ENCODE peak calls at places on chromosomes 13 and 19, in six cellular contexts. A is cardiac muscle cell, I is BJ, J is psoas muscle, C is AG10803, M is fibroblast of the aortic adventitia. E is an unnamed sample.
A peak's percentile ranks its signal among the peaks of the same experiment; 100 is the strongest.

GRCh38 chr19:678791-679388 is 2.7 kb downstream of the FSTL3 start:
- DNase-seq in A (no peak), I (no peak), J (no peak), C (no peak), M (no peak), E (no peak)

GRCh38 chr19:1168562-1168873 is 5.5 kb downstream of the SBNO2 start:
- DNase-seq in A (no peak), I (no peak), J (no peak), C (no peak), M (no peak), E (no peak)

GRCh38 chr19:43457809-43458208 is 7.6 kb downstream of the LYPD3 start:
- DNase-seq in A (no peak), I (no peak), J (no peak), C (no peak), M (no peak), E (no peak)

GRCh38 chr13:73290844-73291243 is 232.0 kb downstream of the KLF5 start:
- DNase-seq in A (no peak), I (no peak), J (no peak), C (no peak), M (no peak), E (no peak)

GRCh38 chr19:10112037-10112751 is 701 bp downstream of the P2RY11 start:
- DNase-seq in A (peak; percentile 24), I (no peak), J (no peak), C (peak; percentile 37), M (no peak), E (no peak)

GRCh38 chr13:49444517-49445395 is 682 bp downstream of the SETDB2 start:
- DNase-seq in A (peak; percentile 50), I (peak; percentile 51), J (no peak), C (peak; percentile 88), M (peak; percentile 52), E (peak; percentile 69)

GRCh38 chr13:107574517-107575215 is 640.7 kb downstream of the LIG4 start:
- DNase-seq in A (peak; percentile 26), I (no peak), J (no peak), C (no peak), M (peak; percentile 4), E (no peak)

GRCh38 chr19:33840382-33840781 is 43.7 kb downstream of the KCTD15 start:
- DNase-seq in A (no peak), I (no peak), J (no peak), C (no peak), M (no peak), E (no peak)

GRCh38 chr13:73556902-73557301 is 498.1 kb downstream of the KLF5 start:
- DNase-seq in A (peak; percentile 6), I (no peak), J (no peak), C (no peak), M (no peak), E (peak; percentile 25)

GRCh38 chr13:45411226-45411625 is 6.9 kb downstream of the SLC25A30 start:
- DNase-seq in A (no peak), I (no peak), J (no peak), C (no peak), M (no peak), E (no peak)

GRCh38 chr13:33494596-33495214 is 209.2 kb upstream of the STARD13 start:
- DNase-seq in A (peak; percentile 96), I (peak; percentile 46), J (no peak), C (peak; percentile 77), M (peak; percentile 97), E (peak; percentile 91)

GRCh38 chr13:61728468-61728867 is 312.8 kb upstream of the PCDH20 start:
- DNase-seq in A (peak; percentile 71), I (no peak), J (no peak), C (peak; percentile 42), M (peak; percentile 0), E (peak; percentile 42)

GRCh38 chr13:67416047-67416925 is 186.2 kb upstream of the PCDH9 start:
- DNase-seq in A (peak; percentile 64), I (no peak), J (no peak), C (peak; percentile 1), M (peak; percentile 22), E (no peak)

GRCh38 chr19:12777217-12778019 is 2.1 kb upstream of the HOOK2 start:
- DNase-seq in A (peak; percentile 84), I (no peak), J (peak; percentile 84), C (peak; percentile 66), M (peak; percentile 80), E (no peak)

GRCh38 chr19:18776288-18776594 is 14.9 kb downstream of the COMP start:
- DNase-seq in A (peak; percentile 50), I (no peak), J (no peak), C (peak; percentile 51), M (peak; percentile 52), E (peak; percentile 37)

GRCh38 chr19:53102701-53103140 is 501 bp downstream of the ZNF160 start:
- DNase-seq in A (peak; percentile 54), I (no peak), J (peak; percentile 39), C (peak; percentile 53), M (peak; percentile 27), E (no peak)

GRCh38 chr13:73190477-73190876 is 131.7 kb downstream of the KLF5 start:
- DNase-seq in A (no peak), I (no peak), J (no peak), C (no peak), M (no peak), E (no peak)

GRCh38 chr19:1027020-1027952 is 878 bp downstream of the CNN2 start:
- DNase-seq in A (peak; percentile 54), I (no peak), J (no peak), C (no peak), M (peak; percentile 40), E (peak; percentile 16)

GRCh38 chr13:114081761-114082681 is 50.4 kb downstream of the RASA3 start:
- DNase-seq in A (no peak), I (no peak), J (no peak), C (no peak), M (no peak), E (no peak)

GRCh38 chr19:51915324-51915867 is 10.6 kb upstream of the ZNF649 start:
- DNase-seq in A (no peak), I (no peak), J (no peak), C (no peak), M (no peak), E (no peak)

GRCh38 chr19:48135411-48135810 is 24.8 kb upstream of the PLA2G4C start:
- DNase-seq in A (no peak), I (no peak), J (no peak), C (no peak), M (no peak), E (no peak)

GRCh38 chr19:53809518-53810186 is 14.5 kb downstream of the NLRP12 start:
- DNase-seq in A (no peak), I (no peak), J (no peak), C (no peak), M (no peak), E (no peak)

GRCh38 chr19:18297308-18297707 is 15.9 kb upstream of the JUND start:
- DNase-seq in A (peak; percentile 35), I (no peak), J (no peak), C (peak; percentile 30), M (no peak), E (no peak)

GRCh38 chr13:110746443-110746842 is 32.9 kb downstream of the ING1 start:
- DNase-seq in A (no peak), I (no peak), J (no peak), C (peak; percentile 17), M (no peak), E (no peak)

GRCh38 chr13:75384881-75385707 is 96.9 kb downstream of the TBC1D4 start:
- DNase-seq in A (no peak), I (no peak), J (no peak), C (no peak), M (no peak), E (no peak)

GRCh38 chr19:18322318-18322758 is 538 bp downstream of the LSM4 start:
- DNase-seq in A (peak; percentile 60), I (no peak), J (peak; percentile 49), C (peak; percentile 59), M (peak; percentile 72), E (peak; percentile 55)

GRCh38 chr19:40609561-40610395 is 8.6 kb downstream of the LTBP4 start:
- DNase-seq in A (peak; percentile 70), I (no peak), J (peak; percentile 87), C (peak; percentile 88), M (peak; percentile 73), E (peak; percentile 79)

GRCh38 chr19:13100031-13100588 is 2.5 kb downstream of the LYL1 start:
- DNase-seq in A (no peak), I (no peak), J (no peak), C (peak; percentile 60), M (no peak), E (no peak)

GRCh38 chr13:80217614-80218456 is 123.1 kb downstream of the SPRY2 start:
- DNase-seq in A (peak; percentile 92), I (no peak), J (no peak), C (no peak), M (peak; percentile 84), E (peak; percentile 83)

GRCh38 chr19:8539621-8540149 is 25.7 kb upstream of the ZNF414 start:
- DNase-seq in A (no peak), I (no peak), J (no peak), C (no peak), M (no peak), E (no peak)

GRCh38 chr19:13892885-13893284 is 13.0 kb downstream of the BRME1 start:
- DNase-seq in A (no peak), I (no peak), J (no peak), C (no peak), M (no peak), E (no peak)

GRCh38 chr13:43782686-43783085 is 4.1 kb downstream of the ENOX1 start:
- DNase-seq in A (no peak), I (no peak), J (no peak), C (no peak), M (no peak), E (peak; percentile 78)

GRCh38 chr19:15195381-15195964 is 5.3 kb downstream of the NOTCH3 start:
- DNase-seq in A (peak; percentile 62), I (peak; percentile 4), J (peak; percentile 47), C (peak; percentile 58), M (peak; percentile 47), E (peak; percentile 84)
- H3K4me3 ChIP-seq in A (peak overlapping the region; percentile 45), I (peak overlapping the region; percentile 47), J (peak overlapping the region; percentile 41), C (peak overlapping the region; percentile 50), M (peak overlapping the region; percentile 57), E (peak overlapping the region; percentile 35)

GRCh38 chr19:15463865-15464371 is 426 bp downstream of the RASAL3 start:
- DNase-seq in A (no peak), I (no peak), J (no peak), C (no peak), M (no peak), E (no peak)
- H3K4me3 ChIP-seq in A (no peak overlapping the region), I (no peak overlapping the region), J (peak overlapping the region; percentile 52), C (no peak overlapping the region), M (no peak overlapping the region), E (no peak overlapping the region)

DNA sequence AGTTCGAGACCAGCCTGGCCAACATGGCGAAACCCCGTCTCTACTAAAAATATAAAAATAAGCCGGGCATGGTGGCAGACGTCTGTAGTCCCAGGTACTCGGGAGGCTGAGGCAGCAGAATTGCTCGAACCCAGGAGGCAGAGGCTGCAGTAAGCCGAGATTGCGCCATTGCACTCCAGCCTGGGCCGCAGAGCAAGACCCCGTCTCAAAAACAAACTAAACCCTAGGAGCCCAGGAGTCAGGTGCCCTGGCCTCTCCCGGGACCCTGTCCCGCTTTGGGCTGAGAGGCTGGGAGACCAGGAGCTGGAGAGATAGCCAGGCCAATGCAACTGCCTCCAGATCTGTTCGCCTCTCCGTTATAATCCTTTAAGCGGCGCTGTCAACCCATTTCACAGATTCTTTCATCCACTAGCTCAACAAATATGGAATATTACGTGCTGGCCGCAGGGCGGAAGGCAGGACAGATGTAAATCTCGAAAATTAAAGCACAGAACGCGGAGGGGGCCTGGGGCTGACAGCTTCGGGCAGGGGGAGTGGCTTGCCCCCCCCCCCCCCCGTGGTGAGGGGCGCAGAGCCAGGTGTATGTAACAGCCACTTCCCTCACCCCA is 5.3 kb upstream of the MYBPC2 start:
- DNase-seq in A (no peak), I (no peak), J (no peak), C (no peak), M (no peak), E (no peak)
- H3K4me3 ChIP-seq in A (no peak overlapping the region), I (no peak overlapping the region), J (peak overlapping the region; percentile 47), C (peak overlapping the region; percentile 29), M (no peak overlapping the region), E (peak overlapping the region; percentile 29)

GRCh38 chr19:6532244-6532999 is 1.6 kb downstream of the TNFSF9 start:
- DNase-seq in A (no peak), I (no peak), J (no peak), C (no peak), M (no peak), E (no peak)
- H3K4me3 ChIP-seq in A (no peak overlapping the region), I (no peak overlapping the region), J (peak overlapping the region; percentile 74), C (peak overlapping the region; percentile 92), M (peak overlapping the region; percentile 96), E (peak overlapping the region; percentile 62)